ENCODE peak calls at places on chromosomes 5 and 9, in ten cellular contexts. M is adrenal gland, V is uterus, K is mammary epithelial cell, P is right cardiac atrium, Y is heart left ventricle, O is heart right ventricle, L is WERI-Rb-1, Q is sigmoid colon, E is psoas muscle. W is an unnamed sample. For H3K9me3, the result is how much of the 10 kb centered on the place peaks cover.

GRCh38 chr5:160930361-160930760 is 78.3 kb upstream of the ATP10B start:
- DNase-seq in V (no peak), Y (no peak), E (no peak), K (peak), O (no peak), L (no peak), Q (no peak), P (no peak), M (peak), W (no peak)

GRCh38 chr9:137593176-137593575 is 2.9 kb upstream of the ZMYND19 start:
- DNase-seq in E (no peak), O (no peak), P (no peak), Q (no peak), Y (no peak), M (no peak), L (no peak), V (no peak), K (no peak), W (no peak)

GRCh38 chr9:136086951-136087740 is 7.9 kb downstream of the NACC2 start:
- DNase-seq in Y (no peak), V (no peak), P (peak), M (no peak), Q (peak), K (no peak), E (peak), L (no peak), O (peak), W (no peak)

GRCh38 chr9:98045234-98046160 is 11.0 kb upstream of the NANS start:
- DNase-seq in M (no peak), Y (no peak), K (no peak), L (no peak), P (no peak), Q (no peak), V (no peak), E (no peak), O (no peak), W (no peak)

GRCh38 chr5:7825630-7826029 is 25.3 kb downstream of the CFAP90 start:
- DNase-seq in L (no peak), Y (no peak), K (no peak), V (no peak), O (no peak), E (no peak), M (no peak), P (peak), Q (no peak), W (no peak)

GRCh38 chr5:132022737-132023136 is 11.3 kb upstream of the ACSL6 start:
- DNase-seq in Y (no peak), K (peak), P (no peak), V (no peak), E (no peak), Q (no peak), L (no peak), M (no peak), O (no peak), W (no peak)

GRCh38 chr5:17360879-17361278 is 137.2 kb upstream of the TAF11L2 start:
- DNase-seq in V (no peak), P (no peak), Y (no peak), M (no peak), E (no peak), K (no peak), L (no peak), Q (no peak), O (no peak), W (no peak)

GRCh38 chr9:133513214-133514088 is 11.3 kb downstream of the MYMK start:
- DNase-seq in K (no peak), Y (no peak), P (peak), M (no peak), E (peak), V (no peak), Q (no peak), L (peak), O (peak), W (no peak)

GRCh38 chr9:104091708-104092107 is 2.4 kb upstream of the SMC2 start:
- DNase-seq in K (peak), V (peak), L (no peak), M (peak), P (no peak), O (no peak), Y (peak), Q (peak), E (no peak), W (no peak)

GRCh38 chr5:156718985-156719384 is 131.1 kb upstream of the PPP1R2B start:
- DNase-seq in K (no peak), M (no peak), Q (no peak), P (no peak), E (no peak), L (no peak), V (no peak), Y (no peak), O (no peak), W (no peak)

GRCh38 chr5:109655841-109656240 is 33.9 kb upstream of the MAN2A1 start:
- DNase-seq in P (no peak), O (no peak), L (no peak), M (no peak), E (no peak), Y (no peak), V (no peak), K (peak), Q (no peak), W (no peak)

GRCh38 chr9:124282442-124283231 is 24.9 kb downstream of the NEK6 start:
- DNase-seq in P (peak), K (no peak), Y (peak), O (peak), L (no peak), E (peak), M (peak), V (peak), Q (peak), W (no peak)

GRCh38 chr9:95742821-95743220 is 132.7 kb upstream of the ERCC6L2 start:
- DNase-seq in P (no peak), E (no peak), Y (no peak), L (no peak), O (no peak), M (no peak), K (no peak), Q (no peak), V (no peak), W (no peak)

GRCh38 chr5:176436641-176437040 is 11.5 kb upstream of the FAF2 start:
- DNase-seq in M (no peak), P (no peak), Y (no peak), L (no peak), K (peak), V (no peak), O (no peak), Q (no peak), E (no peak), W (no peak)

GRCh38 chr9:88551546-88552137 is 16.7 kb downstream of the NXNL2 start:
- DNase-seq in V (no peak), M (no peak), Q (no peak), E (no peak), P (no peak), O (no peak), L (no peak), K (no peak), Y (no peak), W (no peak)

GRCh38 chr9:78439866-78440830 is 143.2 kb downstream of the PSAT1 start:
- DNase-seq in M (no peak), Y (no peak), L (no peak), P (no peak), K (no peak), E (no peak), O (no peak), V (no peak), Q (no peak), W (no peak)

GRCh38 chr9:133569109-133569785 is 34.7 kb downstream of the ADAMTSL2 start:
- DNase-seq in O (no peak), V (no peak), L (no peak), E (no peak), Y (no peak), P (no peak), K (no peak), M (no peak), Q (no peak), W (no peak)

GRCh38 chr9:112174965-112175795 is at the start of gene SUSD1:
- DNase-seq in K (no peak), L (peak), O (peak), P (peak), V (no peak), E (peak), Q (no peak), Y (peak), M (peak), W (peak)

GRCh38 chr9:126057461-126057860 is 269.2 kb upstream of the MVB12B start:
- DNase-seq in E (no peak), V (no peak), P (no peak), Q (peak), M (no peak), L (no peak), K (no peak), O (no peak), Y (no peak), W (no peak)

GRCh38 chr9:18606281-18606680 is 132.3 kb downstream of the ADAMTSL1 start:
- DNase-seq in V (no peak), K (no peak), P (no peak), M (no peak), L (no peak), E (no peak), O (no peak), Q (no peak), Y (no peak), W (no peak)

GRCh38 chr9:92961627-92962302 is 14.4 kb downstream of the FGD3 start:
- DNase-seq in Q (no peak), K (no peak), V (no peak), O (no peak), Y (no peak), M (no peak), L (no peak), P (no peak), E (no peak), W (no peak)

GRCh38 chr5:140764177-140765020 is 21.5 kb upstream of the PCDHA1 start:
- DNase-seq in O (no peak), V (no peak), Y (no peak), M (no peak), P (no peak), E (no peak), K (no peak), L (no peak), Q (no peak), W (no peak)

GRCh38 chr5:140767444-140767843 is 18.5 kb upstream of the PCDHA1 start:
- DNase-seq in P (no peak), E (no peak), K (no peak), L (no peak), O (no peak), Q (no peak), V (no peak), Y (no peak), M (no peak), W (no peak)
- H3K9me3 ChIP-seq in P (under half), E (half or more), K (under half), L (under half), O (half or more), Q (half or more), V (under half), Y (half or more), M (under half), W (under half)

GRCh38 chr5:60340965-60341471 is 358.9 kb downstream of the DEPDC1B start:
- DNase-seq in L (no peak), P (no peak), V (no peak), M (no peak), O (peak), Y (no peak), K (no peak), E (no peak), Q (no peak), W (no peak)
- H3K9me3 ChIP-seq in L (under half), P (under half), V (under half), M (under half), O (under half), Y (under half), K (under half), E (under half), Q (under half), W (under half)

GRCh38 chr5:1212881-1213280 is 11.5 kb downstream of the SLC6A19 start:
- DNase-seq in M (no peak), L (no peak), Q (no peak), P (peak), K (no peak), O (peak), E (peak), Y (no peak), V (no peak), W (no peak)

GRCh38 chr5:1215320-1216096 is 9.7 kb upstream of the SLC6A18 start:
- DNase-seq in E (peak), Q (no peak), O (no peak), K (no peak), V (no peak), L (no peak), M (no peak), Y (no peak), P (peak), W (no peak)

GRCh38 chr5:1213508-1214162 is 11.5 kb upstream of the SLC6A18 start:
- DNase-seq in K (no peak), P (peak), L (no peak), Q (no peak), M (no peak), V (no peak), O (peak), Y (no peak), E (peak), W (peak)

GRCh38 chr5:1214936-1215220 is 10.3 kb upstream of the SLC6A18 start:
- DNase-seq in O (no peak), Q (no peak), P (no peak), K (no peak), M (no peak), V (no peak), E (no peak), Y (no peak), L (no peak), W (peak)

GRCh38 chr5:1214163-1214935 is 10.8 kb upstream of the SLC6A18 start:
- DNase-seq in M (no peak), L (no peak), Y (no peak), Q (no peak), O (peak), E (peak), V (no peak), K (no peak), P (peak), W (no peak)
- H3K9me3 ChIP-seq in M (under half), L (under half), Y (under half), Q (under half), O (under half), E (under half), V (under half), K (under half), P (under half), W (under half)

DNA sequence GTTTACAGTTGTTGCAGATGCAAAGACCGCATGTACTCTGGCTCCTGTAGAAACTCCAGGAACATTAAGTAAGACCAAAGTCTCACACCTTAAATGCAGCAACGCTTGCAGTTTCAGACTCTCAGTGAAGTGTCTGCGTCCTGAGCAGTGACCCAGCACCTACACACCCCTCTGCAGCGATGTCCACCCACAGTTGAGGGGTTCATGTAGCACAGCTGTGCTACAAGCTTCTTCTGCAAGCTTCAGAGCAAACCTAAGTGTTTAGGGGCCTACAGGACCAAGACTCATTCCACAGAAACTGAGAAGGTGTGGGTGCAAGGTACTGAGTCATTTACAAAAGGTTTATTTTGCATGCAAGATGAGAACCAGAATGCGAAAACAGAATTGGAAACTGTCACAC is 191.0 kb downstream of the IRX2 start:
- DNase-seq in O (no peak), V (no peak), Y (no peak), E (no peak), K (no peak), P (no peak), M (no peak), Q (no peak), L (no peak), W (no peak)
- H3K9me3 ChIP-seq in O (under half), V (under half), Y (under half), E (under half), K (under half), P (under half), M (under half), Q (under half), L (under half), W (under half)

DNA sequence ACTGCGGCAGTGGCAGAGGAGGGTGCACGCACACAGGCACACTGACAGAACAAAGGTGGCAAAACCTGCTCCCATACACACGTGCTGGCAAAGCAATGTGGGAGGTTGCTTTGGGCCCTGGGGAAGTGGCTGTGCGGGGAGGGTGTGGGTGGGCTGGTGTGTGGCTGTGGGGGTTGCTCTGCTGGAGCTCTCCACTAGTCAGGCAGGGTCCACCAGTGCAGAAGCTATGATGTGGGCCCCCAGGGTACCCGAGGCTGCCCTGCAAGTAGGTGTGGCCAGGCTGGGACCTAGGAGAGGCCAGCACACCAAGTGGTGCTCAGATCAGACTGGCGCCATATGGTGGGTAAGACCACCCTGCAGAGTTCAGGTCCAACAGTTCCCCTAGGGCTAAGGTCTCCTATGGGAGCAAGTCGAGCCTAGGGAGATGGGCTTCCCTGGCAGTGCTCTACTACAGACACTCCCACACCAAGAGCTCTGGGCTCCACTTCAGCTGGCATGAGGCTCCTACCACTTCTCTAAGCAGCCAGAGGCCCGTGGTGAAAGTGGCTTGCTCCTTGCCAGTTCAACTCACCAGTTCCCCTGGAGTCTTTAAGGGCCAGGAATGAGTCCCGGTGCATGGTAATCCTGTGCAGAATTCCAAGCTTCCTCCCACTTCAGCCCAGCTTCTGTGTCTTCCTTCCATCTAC is 46.2 kb upstream of the IFNE start:
- DNase-seq in K (no peak), E (no peak), V (no peak), O (no peak), P (no peak), Q (no peak), M (no peak), L (no peak), Y (no peak), W (no peak)
- H3K9me3 ChIP-seq in K (under half), E (under half), V (under half), O (under half), P (under half), Q (under half), M (under half), L (under half), Y (under half), W (under half)

GRCh38 chr5:141403387-141403786 is 809 bp downstream of the PCDHGA9 start:
- DNase-seq in Q (no peak), Y (no peak), K (no peak), M (no peak), L (no peak), V (no peak), O (no peak), P (no peak), E (no peak), W (no peak)
- H3K9me3 ChIP-seq in Q (half or more), Y (half or more), K (half or more), M (under half), L (under half), V (under half), O (under half), P (under half), E (under half), W (under half)

W was measured in T-helper 17 cell.